ENCODE peak calls at places on chromosomes 5 and 9, in four cellular contexts. One of them, this sample, is unnamed.

GRCh38 chr9:93043122-93043521 is 15.4 kb upstream of the SUSD3 start:
- ATAC-seq in upper lobe of left lung: no peak
- ATAC-seq in A549: no peak
- ATAC-seq in HepG2: no peak
- ATAC-seq in this sample: no peak

GRCh38 chr5:109888980-109889379 is 199.3 kb downstream of the MAN2A1 start:
- ATAC-seq in A549: no peak
- ATAC-seq in upper lobe of left lung: no peak
- ATAC-seq in HepG2: no peak
- ATAC-seq in this sample: no peak

GRCh38 chr9:116580853-116581252 is 106.3 kb upstream of the TRIM32 start:
- ATAC-seq in HepG2: no peak
- ATAC-seq in upper lobe of left lung: no peak
- ATAC-seq in A549: no peak
- ATAC-seq in this sample: no peak

GRCh38 chr9:4344946-4345345 is 45.1 kb upstream of the GLIS3 start:
- ATAC-seq in A549: no peak
- ATAC-seq in upper lobe of left lung: no peak
- ATAC-seq in HepG2: no peak
- ATAC-seq in this sample: no peak

GRCh38 chr9:18061856-18062255 is 412.1 kb upstream of the ADAMTSL1 start:
- ATAC-seq in A549: no peak
- ATAC-seq in upper lobe of left lung: no peak
- ATAC-seq in HepG2: no peak
- ATAC-seq in this sample: no peak

GRCh38 chr9:1875921-1876448 is 139.2 kb upstream of the SMARCA2 start:
- ATAC-seq in upper lobe of left lung: no peak
- ATAC-seq in HepG2: no peak
- ATAC-seq in A549: no peak
- ATAC-seq in this sample: no peak

GRCh38 chr5:142319105-142319504 is 5.7 kb downstream of the SPRY4 start:
- ATAC-seq in upper lobe of left lung: no peak
- ATAC-seq in A549: no peak
- ATAC-seq in HepG2: no peak
- ATAC-seq in this sample: no peak

GRCh38 chr9:38417003-38417965 is 7.0 kb downstream of the IGFBPL1 start:
- ATAC-seq in A549: peak; percentile 50
- ATAC-seq in upper lobe of left lung: no peak
- ATAC-seq in HepG2: peak; percentile 77
- ATAC-seq in this sample: no peak

GRCh38 chr5:35859101-35859661 is 2.5 kb downstream of the IL7R start:
- ATAC-seq in HepG2: no peak
- ATAC-seq in A549: no peak
- ATAC-seq in upper lobe of left lung: no peak
- ATAC-seq in this sample: no peak

GRCh38 chr5:10324519-10325370 is 17.0 kb upstream of the CMBL start:
- ATAC-seq in upper lobe of left lung: no peak
- ATAC-seq in HepG2: no peak
- ATAC-seq in A549: peak; percentile 39
- ATAC-seq in this sample: no peak

GRCh38 chr5:101686541-101686940 is 609.5 kb downstream of the SLCO4C1 start:
- ATAC-seq in upper lobe of left lung: no peak
- ATAC-seq in A549: no peak
- ATAC-seq in HepG2: no peak
- ATAC-seq in this sample: no peak

GRCh38 chr9:8436791-8437190 is 637.2 kb upstream of the DMAC1 start:
- ATAC-seq in upper lobe of left lung: no peak
- ATAC-seq in A549: no peak
- ATAC-seq in HepG2: no peak
- ATAC-seq in this sample: no peak

GRCh38 chr5:140674211-140674610 is 835 bp upstream of the DND1 start:
- ATAC-seq in HepG2: peak; percentile 21
- ATAC-seq in A549: no peak
- ATAC-seq in upper lobe of left lung: no peak
- ATAC-seq in this sample: no peak

GRCh38 chr5:140548300-140548688 is 832 bp downstream of the EIF4EBP3 start:
- ATAC-seq in HepG2: no peak
- ATAC-seq in A549: peak; percentile 6
- ATAC-seq in upper lobe of left lung: peak; percentile 72
- ATAC-seq in this sample: no peak

GRCh38 chr9:125356032-125356431 is 94.4 kb downstream of the GAPVD1 start:
- ATAC-seq in A549: no peak
- ATAC-seq in upper lobe of left lung: no peak
- ATAC-seq in HepG2: no peak
- ATAC-seq in this sample: no peak

GRCh38 chr9:95049761-95050160 is 267.7 kb downstream of the FANCC start:
- ATAC-seq in A549: no peak
- ATAC-seq in HepG2: no peak
- ATAC-seq in upper lobe of left lung: no peak
- ATAC-seq in this sample: no peak

GRCh38 chr9:109483771-109484442 is 14.2 kb downstream of the PTPN3 start:
- ATAC-seq in upper lobe of left lung: no peak
- ATAC-seq in HepG2: no peak
- ATAC-seq in A549: no peak
- ATAC-seq in this sample: no peak

GRCh38 chr5:9519537-9519936 is 26.3 kb downstream of the SEMA5A start:
- ATAC-seq in HepG2: no peak
- ATAC-seq in upper lobe of left lung: peak; percentile 84
- ATAC-seq in A549: no peak
- ATAC-seq in this sample: peak; percentile 71

GRCh38 chr5:17189381-17190036 is 27.9 kb upstream of the BASP1 start:
- ATAC-seq in upper lobe of left lung: peak; percentile 74
- ATAC-seq in A549: peak; percentile 64
- ATAC-seq in HepG2: peak; percentile 90
- ATAC-seq in this sample: peak; percentile 11

GRCh38 chr5:52710310-52710971 is 77.3 kb upstream of the ITGA1 start:
- ATAC-seq in A549: no peak
- ATAC-seq in HepG2: peak; percentile 47
- ATAC-seq in upper lobe of left lung: no peak
- ATAC-seq in this sample: no peak

GRCh38 chr9:71897573-71897972 is 13.4 kb downstream of the ABHD17B start:
- ATAC-seq in A549: no peak
- ATAC-seq in upper lobe of left lung: no peak
- ATAC-seq in HepG2: no peak
- ATAC-seq in this sample: no peak

GRCh38 chr5:86175224-86175623 is 442.5 kb upstream of the COX7C start:
- ATAC-seq in A549: no peak
- ATAC-seq in HepG2: no peak
- ATAC-seq in upper lobe of left lung: no peak
- ATAC-seq in this sample: no peak

GRCh38 chr5:41503860-41504259 is 6.5 kb downstream of the PLCXD3 start:
- ATAC-seq in A549: no peak
- ATAC-seq in upper lobe of left lung: no peak
- ATAC-seq in HepG2: no peak
- ATAC-seq in this sample: no peak

GRCh38 chr5:126810983-126811382 is 34.0 kb downstream of the LMNB1 start:
- ATAC-seq in upper lobe of left lung: no peak
- ATAC-seq in HepG2: no peak
- ATAC-seq in A549: no peak
- ATAC-seq in this sample: no peak

GRCh38 chr9:68973619-68974018 is 40.3 kb downstream of the PRKACG start:
- ATAC-seq in upper lobe of left lung: no peak
- ATAC-seq in A549: no peak
- ATAC-seq in HepG2: peak; percentile 53
- ATAC-seq in this sample: no peak

GRCh38 chr5:1897816-1898450 is 15.2 kb upstream of the IRX4 start:
- ATAC-seq in HepG2: no peak
- ATAC-seq in A549: no peak
- ATAC-seq in upper lobe of left lung: no peak
- ATAC-seq in this sample: no peak

GRCh38 chr5:33299621-33300208 is 141.1 kb upstream of the TARS1 start:
- ATAC-seq in upper lobe of left lung: peak; percentile 78
- ATAC-seq in A549: peak; percentile 74
- ATAC-seq in HepG2: no peak
- ATAC-seq in this sample: peak; percentile 50

GRCh38 chr5:149675467-149676201 is 54.5 kb upstream of the PPARGC1B start:
- ATAC-seq in HepG2: no peak
- ATAC-seq in upper lobe of left lung: peak; percentile 12
- ATAC-seq in A549: no peak
- ATAC-seq in this sample: no peak

GRCh38 chr5:176610430-176610763 is 441 bp upstream of the GPRIN1 start:
- ATAC-seq in upper lobe of left lung: no peak
- ATAC-seq in HepG2: no peak
- ATAC-seq in A549: no peak
- ATAC-seq in this sample: no peak

GRCh38 chr9:8114826-8115225 is 315.2 kb upstream of the DMAC1 start:
- ATAC-seq in upper lobe of left lung: no peak
- ATAC-seq in HepG2: no peak
- ATAC-seq in A549: no peak
- ATAC-seq in this sample: no peak

GRCh38 chr5:143606043-143606752 is 202.7 kb upstream of the NR3C1 start:
- ATAC-seq in A549: no peak
- ATAC-seq in upper lobe of left lung: no peak
- ATAC-seq in HepG2: no peak
- ATAC-seq in this sample: no peak

GRCh38 chr5:40333459-40334241 is 346.1 kb upstream of the PTGER4 start:
- ATAC-seq in HepG2: no peak
- ATAC-seq in upper lobe of left lung: no peak
- ATAC-seq in A549: no peak
- ATAC-seq in this sample: no peak

GRCh38 chr9:87812375-87813118 is 70.1 kb upstream of the SPATA31E1 start:
- ATAC-seq in HepG2: peak; percentile 76
- ATAC-seq in upper lobe of left lung: peak; percentile 74
- ATAC-seq in A549: peak; percentile 81
- ATAC-seq in this sample: no peak

GRCh38 chr5:56647109-56647863 is 168.1 kb upstream of the MAP3K1 start:
- ATAC-seq in HepG2: no peak
- ATAC-seq in upper lobe of left lung: no peak
- ATAC-seq in A549: no peak
- ATAC-seq in this sample: no peak

GRCh38 chr9:81112638-81113037 is 576.7 kb downstream of the TLE1 start:
- ATAC-seq in A549: no peak
- ATAC-seq in upper lobe of left lung: no peak
- ATAC-seq in HepG2: no peak
- ATAC-seq in this sample: no peak

GRCh38 chr5:9316733-9317132 is 229.1 kb downstream of the SEMA5A start:
- ATAC-seq in upper lobe of left lung: no peak
- ATAC-seq in HepG2: no peak
- ATAC-seq in A549: no peak
- ATAC-seq in this sample: no peak

GRCh38 chr5:138725153-138725884 is 27.9 kb upstream of the CTNNA1 start:
- ATAC-seq in HepG2: peak; percentile 80
- ATAC-seq in A549: peak; percentile 49
- ATAC-seq in upper lobe of left lung: peak; percentile 60
- ATAC-seq in this sample: peak; percentile 71
- TF ChIP-seq EP300 in HepG2: no peak
- TF ChIP-seq EP300 in A549: no peak
- TF ChIP-seq EP300 in upper lobe of left lung: no peak
- TF ChIP-seq EP300 in this sample: no peak

GRCh38 chr9:137410891-137411249 is 12.1 kb downstream of the EXD3 start:
- ATAC-seq in A549: no peak
- ATAC-seq in HepG2: no peak
- ATAC-seq in upper lobe of left lung: no peak
- ATAC-seq in this sample: no peak

GRCh38 chr9:137411670-137412380 is 11.1 kb downstream of the EXD3 start:
- ATAC-seq in HepG2: no peak
- ATAC-seq in A549: peak; percentile 75
- ATAC-seq in upper lobe of left lung: peak; percentile 26
- ATAC-seq in this sample: peak; percentile 69

GRCh38 chr9:137409515-137409914 is 13.4 kb downstream of the EXD3 start:
- ATAC-seq in A549: no peak
- ATAC-seq in HepG2: no peak
- ATAC-seq in upper lobe of left lung: no peak
- ATAC-seq in this sample: no peak

GRCh38 chr9:137411260-137411659 is 11.7 kb downstream of the EXD3 start:
- ATAC-seq in upper lobe of left lung: no peak
- ATAC-seq in HepG2: no peak
- ATAC-seq in A549: peak; percentile 14
- ATAC-seq in this sample: no peak

GRCh38 chr9:137412431-137412830 is 10.5 kb downstream of the EXD3 start:
- ATAC-seq in HepG2: no peak
- ATAC-seq in A549: no peak
- ATAC-seq in upper lobe of left lung: no peak
- ATAC-seq in this sample: no peak
- H3K27ac ChIP-seq in HepG2: no peak overlapping the region
- H3K27ac ChIP-seq in A549: peak overlapping the region; percentile 98
- H3K27ac ChIP-seq in upper lobe of left lung: peak overlapping the region; percentile 87
- H3K27ac ChIP-seq in this sample: no peak overlapping the region

GRCh38 chr9:120892177-120892747 is 15.3 kb upstream of the PHF19 start:
- ATAC-seq in A549: no peak
- ATAC-seq in HepG2: no peak
- ATAC-seq in upper lobe of left lung: no peak
- ATAC-seq in this sample: no peak
- H3K4me1 ChIP-seq in A549: no peaks in the 10 kb centered on the region
- H3K4me1 ChIP-seq in HepG2: peaks cover 47% of the 10 kb centered on the region
- H3K4me1 ChIP-seq in upper lobe of left lung: peaks cover 6% of the 10 kb centered on the region
- H3K4me1 ChIP-seq in this sample: no peaks in the 10 kb centered on the region

DNA sequence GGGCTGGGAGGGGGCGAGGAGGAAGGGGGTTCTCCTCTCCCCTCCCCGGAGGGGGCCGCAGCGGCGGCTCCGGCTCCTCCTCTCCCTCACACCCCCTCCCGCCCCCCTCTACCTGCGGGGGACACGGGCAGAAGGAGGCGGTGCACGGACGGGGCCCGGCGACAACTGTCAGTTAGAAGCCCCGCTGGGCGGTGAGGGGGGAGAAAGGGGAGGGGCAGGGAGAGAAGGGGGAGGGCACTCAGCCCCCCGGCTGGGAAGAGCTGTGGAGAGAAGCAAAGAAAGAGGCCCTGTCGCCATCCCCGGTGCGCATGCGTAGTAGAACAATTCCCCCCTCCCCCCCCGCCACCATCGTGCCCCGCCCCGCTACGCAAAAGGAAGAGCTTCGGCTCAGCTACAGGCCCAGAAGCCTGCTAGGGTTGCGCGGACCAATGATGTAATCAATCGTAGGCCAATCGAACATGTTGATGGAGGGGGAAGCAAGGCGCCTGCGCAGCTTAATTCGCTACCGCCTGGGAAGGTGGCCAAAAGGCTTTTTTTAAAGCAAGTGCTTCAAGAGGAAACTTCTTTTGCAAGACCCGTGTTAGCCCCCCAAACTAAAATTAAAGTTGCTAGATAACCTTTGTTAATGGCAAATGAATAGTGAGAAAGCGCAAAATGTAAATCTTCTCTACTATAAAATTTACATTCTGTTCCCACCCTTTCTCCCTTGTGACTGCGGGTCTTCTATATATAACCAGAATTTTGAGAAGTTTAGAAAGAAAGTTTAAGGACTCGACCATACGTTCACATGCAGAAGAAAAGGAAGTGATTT is 7.0 kb downstream of the RANBP6 start:
- ATAC-seq in A549: peak; percentile 66
- ATAC-seq in HepG2: peak; percentile 65
- ATAC-seq in upper lobe of left lung: peak; percentile 95
- ATAC-seq in this sample: peak; percentile 94
- TF ChIP-seq EP300 in A549: no peak
- TF ChIP-seq EP300 in HepG2: no peak
- TF ChIP-seq EP300 in upper lobe of left lung: no peak
- TF ChIP-seq EP300 in this sample: no peak

DNA sequence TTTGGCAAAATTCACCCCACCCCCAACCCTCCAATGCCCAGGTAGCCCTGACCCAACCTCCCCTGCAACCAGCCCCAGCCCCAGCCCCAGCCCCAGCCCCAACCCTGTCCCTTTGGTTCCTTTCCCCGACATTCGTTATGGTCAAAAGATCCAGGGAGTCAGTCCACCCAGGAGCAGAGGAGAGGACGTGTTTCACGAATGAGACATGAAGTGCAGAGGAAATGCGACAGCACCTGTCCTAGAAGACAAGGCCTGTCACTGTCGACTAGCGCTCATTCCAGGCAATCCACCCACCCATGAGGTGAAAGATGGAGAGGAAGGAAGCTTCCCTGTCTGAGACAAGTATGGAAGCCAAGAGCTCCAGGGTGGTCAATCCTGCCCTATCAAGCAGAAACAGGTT is 485.0 kb downstream of the SPATA31A7 start:
- ATAC-seq in A549: no peak
- ATAC-seq in HepG2: no peak
- ATAC-seq in upper lobe of left lung: no peak
- ATAC-seq in this sample: no peak
- H3K27ac ChIP-seq in A549: no peak overlapping the region
- H3K27ac ChIP-seq in HepG2: no peak overlapping the region
- H3K27ac ChIP-seq in upper lobe of left lung: no peak overlapping the region
- H3K27ac ChIP-seq in this sample: no peak overlapping the region

This sample was measured in gastroesophageal sphincter.